ENCODE peak calls at places on chromosomes 1 and 21, in five cellular contexts. R is fibroblast of mammary gland; U is tibial nerve; L is stimulated activated CD4-positive, alpha-beta T cell treated with anti-CD3 and anti-CD28 coated beads, Interleukin-12 subunit alpha, Interleukin-12 subunit beta, amount 100 ng/mL, for 24 hours; H is AG10803. D is an unnamed sample.

GRCh38 chr1:27522860-27523665 is 33.1 kb upstream of the WASF2 start:
- DNase-seq in H (no peak), R (peak), L (peak), U (no peak), D (no peak)

GRCh38 chr1:53545663-53546408 is 86.6 kb downstream of the DMRTB1 start:
- DNase-seq in R (peak), H (peak), L (no peak), U (no peak), D (no peak)

GRCh38 chr1:94688646-94689045 is 131.5 kb upstream of the SLC44A3 start:
- DNase-seq in H (no peak), R (no peak), L (no peak), U (no peak), D (no peak)

GRCh38 chr1:55309786-55310516 is 94.8 kb upstream of the USP24 start:
- DNase-seq in H (no peak), R (no peak), L (no peak), U (no peak), D (no peak)

GRCh38 chr1:215682232-215682631 is 115.1 kb downstream of the KCTD3 start:
- DNase-seq in R (peak), L (no peak), U (no peak), H (no peak), D (no peak)

GRCh38 chr1:32307313-32307712 is 15.4 kb downstream of the HDAC1 start:
- DNase-seq in L (no peak), U (no peak), R (peak), H (peak), D (peak)

GRCh38 chr1:227915564-227916553 is 31.9 kb downstream of the WNT9A start:
- DNase-seq in U (no peak), H (no peak), L (no peak), R (no peak), D (no peak)

GRCh38 chr21:42684109-42684916 is 30.9 kb downstream of the PDE9A start:
- DNase-seq in R (peak), U (no peak), L (peak), H (no peak), D (no peak)

GRCh38 chr1:186511761-186512637 is 51.1 kb upstream of the PDC start:
- DNase-seq in U (no peak), L (no peak), R (no peak), H (no peak), D (no peak)

GRCh38 chr21:34909492-34910292 is 139.4 kb downstream of the RUNX1 start:
- DNase-seq in H (peak), U (no peak), L (no peak), R (peak), D (no peak)

GRCh38 chr1:225962440-225962975 is 21.5 kb upstream of the LEFTY2 start:
- DNase-seq in U (no peak), L (peak), H (no peak), R (peak), D (no peak)

GRCh38 chr1:32729254-32730046 is 26.9 kb upstream of the SYNC start:
- DNase-seq in L (no peak), U (no peak), H (no peak), R (no peak), D (no peak)

GRCh38 chr1:208374391-208374941 is 130.3 kb upstream of the PLXNA2 start:
- DNase-seq in R (no peak), U (no peak), H (no peak), L (no peak), D (peak)

GRCh38 chr1:168811213-168811612 is 82.2 kb upstream of the DPT start:
- DNase-seq in L (no peak), U (no peak), R (peak), H (no peak), D (no peak)